ENCODE peak calls at places on chromosomes 13 and 19, in four cellular contexts. K is K562, Y is HEK293T, X is HepG2. L is an unnamed sample.

GRCh38 chr13:76885203-76886004 is 801 bp downstream of the KCTD12 start:
- DNase-seq in K (peak), Y (peak), X (no peak), L (no peak)

GRCh38 chr13:32246468-32246867 is 68.7 kb downstream of the ZAR1L start:
- DNase-seq in K (peak), Y (peak), X (peak), L (no peak)

GRCh38 chr13:47794963-47795362 is 206.1 kb downstream of the SUCLA2 start:
- DNase-seq in K (peak), Y (peak), X (peak), L (no peak)

GRCh38 chr19:49832556-49832955 is 14.5 kb downstream of the MED25 start:
- DNase-seq in K (no peak), Y (no peak), X (no peak), L (no peak)

GRCh38 chr19:1007399-1007745 is 7.2 kb downstream of the GRIN3B start:
- DNase-seq in K (no peak), Y (no peak), X (no peak), L (no peak)

GRCh38 chr19:42153606-42154405 is 21.6 kb upstream of the POU2F2 start:
- DNase-seq in K (no peak), Y (no peak), X (no peak), L (no peak)

GRCh38 chr13:31629085-31629785 is 110.1 kb upstream of the RXFP2 start:
- DNase-seq in K (no peak), Y (no peak), X (no peak), L (no peak)

GRCh38 chr13:21800847-21801616 is 130.2 kb downstream of the FGF9 start:
- DNase-seq in K (no peak), Y (no peak), X (peak), L (no peak)

GRCh38 chr19:33795370-33796163 is 1.1 kb upstream of the KCTD15 start:
- DNase-seq in K (peak), Y (peak), X (peak), L (no peak)

GRCh38 chr13:75486654-75487053 is 4.7 kb upstream of the TBC1D4 start:
- DNase-seq in K (no peak), Y (no peak), X (no peak), L (no peak)

GRCh38 chr13:67155898-67156717 is 74.0 kb downstream of the PCDH9 start:
- DNase-seq in K (peak), Y (no peak), X (no peak), L (no peak)

GRCh38 chr19:39878398-39878797 is 32.2 kb upstream of the FBL start:
- DNase-seq in K (no peak), Y (no peak), X (no peak), L (no peak)

GRCh38 chr13:98839826-98840769 is 87.6 kb upstream of the SLC15A1 start:
- DNase-seq in K (peak), Y (peak), X (peak), L (no peak)

GRCh38 chr13:27919934-27920676 is at the start of gene PDX1:
- DNase-seq in K (peak), Y (peak), X (no peak), L (no peak)
- TF ChIP-seq TARDBP in K (no peak), Y (no peak), X (no peak), L (no peak)

GRCh38 chr13:39655041-39655568 is 357 bp upstream of the COG6 start:
- DNase-seq in K (peak), Y (no peak), X (no peak), L (no peak)
- TF ChIP-seq TARDBP in K (no peak), Y (no peak), X (no peak), L (no peak)

DNA sequence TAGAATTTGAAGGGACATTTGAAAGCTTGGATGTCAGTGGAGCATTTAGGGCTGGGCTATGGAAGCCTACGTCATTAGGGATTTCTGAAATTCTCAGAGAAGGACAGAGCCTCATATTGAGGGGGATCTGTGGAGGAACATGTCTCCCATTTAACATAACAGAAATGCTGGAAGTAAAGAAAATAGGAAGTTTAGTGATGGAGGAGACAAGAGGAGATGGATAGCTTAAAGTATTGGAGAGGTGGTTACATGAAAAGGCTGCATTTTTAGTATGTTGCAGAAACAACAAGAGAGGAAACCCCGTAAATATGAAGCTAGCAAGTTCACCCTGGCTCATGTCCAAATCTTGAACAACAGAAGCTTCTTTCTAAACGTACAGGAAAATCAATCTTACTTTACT is 24.4 kb downstream of the LIG4 start:
- DNase-seq in K (no peak), Y (no peak), X (no peak), L (no peak)
- TF ChIP-seq TARDBP in K (no peak), Y (no peak), X (no peak), L (no peak)

GRCh38 chr13:97392020-97392419 is 41.9 kb upstream of the RAP2A start:
- DNase-seq in K (no peak), Y (no peak), X (no peak), L (no peak)

GRCh38 chr13:97397267-97397666 is 36.7 kb upstream of the RAP2A start:
- DNase-seq in K (no peak), Y (no peak), X (no peak), L (no peak)

GRCh38 chr13:97391201-97391600 is 42.8 kb upstream of the RAP2A start:
- DNase-seq in K (no peak), Y (no peak), X (no peak), L (no peak)

GRCh38 chr13:97394542-97394941 is 39.4 kb upstream of the RAP2A start:
- DNase-seq in K (no peak), Y (no peak), X (no peak), L (no peak)

DNA sequence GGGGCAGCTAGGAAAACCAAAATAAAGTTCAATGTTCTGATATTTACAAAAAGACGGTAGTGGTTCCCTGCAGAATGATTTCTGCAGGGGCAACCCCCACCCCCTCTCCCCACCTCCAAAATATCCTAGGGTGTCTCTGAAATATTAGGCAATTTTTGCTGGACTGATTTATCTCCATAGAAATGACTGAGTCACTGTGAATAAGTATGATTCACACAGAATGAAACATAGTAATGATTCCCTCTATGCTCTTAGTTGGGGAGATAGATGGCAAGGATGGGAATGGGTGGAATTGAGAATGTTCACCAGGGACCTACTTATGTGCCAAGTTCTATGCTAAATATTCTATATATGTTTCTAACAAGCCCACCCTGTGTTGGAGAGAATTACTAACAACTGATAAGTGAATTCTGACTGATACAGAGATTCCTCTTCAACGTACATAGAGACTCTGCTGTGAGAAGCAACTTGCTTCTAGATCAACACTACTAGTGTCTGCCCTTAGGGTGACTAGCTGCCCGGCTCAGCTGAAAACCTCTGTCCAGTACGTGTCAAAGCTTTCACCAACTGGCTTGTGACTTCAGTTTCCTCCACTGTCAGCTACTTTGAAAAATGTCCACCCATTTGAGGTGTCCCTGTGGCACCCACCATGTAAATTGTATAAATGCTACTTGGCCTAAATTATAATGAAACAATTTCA is 38.4 kb upstream of the RAP2A start:
- DNase-seq in K (no peak), Y (no peak), X (no peak), L (no peak)
- TF ChIP-seq TARDBP in K (no peak), Y (no peak), X (no peak), L (no peak)

DNA sequence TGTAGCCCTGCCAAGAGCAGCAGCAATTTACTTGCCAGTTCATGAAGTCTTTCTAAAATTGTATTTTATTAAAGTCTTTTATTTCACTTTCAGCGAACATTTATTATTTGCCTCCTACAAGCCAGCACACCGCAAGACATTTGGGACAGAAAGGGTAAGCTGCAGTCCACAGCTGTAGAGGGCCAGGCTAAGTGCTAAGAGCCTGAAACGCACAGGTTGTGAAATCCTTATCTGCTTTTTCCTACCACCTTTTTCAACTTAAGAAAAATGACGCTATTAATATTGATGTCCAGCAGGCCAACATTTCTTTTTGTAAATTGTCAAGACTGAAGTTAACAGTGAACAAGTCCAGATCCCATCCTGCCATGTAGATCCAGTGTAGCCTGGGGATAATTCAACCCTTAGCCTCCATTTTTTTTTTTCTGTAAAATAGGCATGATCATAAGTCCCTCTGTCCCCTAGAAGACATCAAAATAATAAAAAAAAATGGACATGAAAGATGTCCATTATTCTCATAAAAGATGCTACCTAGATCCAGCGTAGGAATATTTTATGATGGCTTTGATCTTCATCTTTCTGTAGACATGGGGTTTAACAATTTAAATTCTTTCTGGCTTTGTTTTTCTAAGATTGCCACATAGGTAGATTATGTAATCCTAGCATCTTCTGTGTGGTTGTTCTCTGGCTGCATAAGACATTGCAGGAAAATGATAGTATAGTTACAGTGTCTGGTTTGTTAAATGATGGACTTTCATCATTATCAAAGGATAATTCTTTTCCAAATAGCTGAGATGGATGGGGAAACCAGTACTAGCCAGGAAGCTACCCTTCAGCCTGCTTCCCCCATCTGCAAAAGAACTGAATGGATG is 128.4 kb downstream of the SHISA2 start:
- DNase-seq in K (no peak), Y (no peak), X (no peak), L (no peak)
- TF ChIP-seq TARDBP in K (no peak), Y (no peak), X (no peak), L (no peak)

DNA sequence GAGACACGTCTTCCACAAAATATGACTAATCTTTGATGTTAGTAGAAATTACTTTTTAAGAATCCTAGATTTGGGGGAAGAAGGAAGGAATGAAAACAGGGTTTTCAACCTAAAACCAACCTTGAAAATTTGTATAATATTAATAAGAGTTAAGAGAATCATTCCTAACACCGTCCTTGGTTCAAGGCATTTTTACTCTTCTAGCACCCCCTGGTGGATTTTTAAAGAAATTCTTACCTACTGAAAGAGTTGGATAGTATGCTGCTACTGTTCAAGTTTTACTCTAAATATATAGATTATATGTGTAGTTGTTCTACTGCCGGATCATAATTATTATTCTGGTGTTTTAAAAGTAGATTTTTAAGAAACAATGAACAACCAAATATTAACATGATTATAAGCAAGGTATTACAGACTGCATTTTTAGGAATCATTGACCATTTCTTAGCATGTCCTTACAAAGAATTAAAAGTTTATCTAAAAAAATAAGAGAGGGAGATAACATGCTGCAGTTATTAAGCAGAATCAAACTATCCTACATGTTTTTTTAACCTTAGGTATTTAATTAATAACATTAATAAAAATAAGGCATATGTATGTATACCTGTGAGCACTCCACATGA is 7.4 kb upstream of the SLITRK6 start:
- DNase-seq in K (peak), Y (peak), X (peak), L (no peak)
- TF ChIP-seq TARDBP in K (no peak), Y (no peak), X (no peak), L (no peak)

GRCh38 chr19:13807421-13808021 is 12.3 kb downstream of the ZSWIM4 start:
- DNase-seq in K (no peak), Y (no peak), X (no peak), L (no peak)
- TF ChIP-seq TARDBP in K (no peak), Y (no peak), X (no peak), L (no peak)